ENCODE peak calls at places on chromosome 12, in nine cellular contexts. T is brain microvascular endothelial cell, U is spleen, Q is body of pancreas, V is lung, G is AG04450, X is tibial nerve, P is sigmoid colon, M is RWPE2. O is an unnamed sample.

GRCh38 chr12:65966852-65967593 is 142.7 kb downstream of the HMGA2 start:
- DNase-seq in T (no peak), U (no peak), Q (no peak), V (no peak), G (no peak), X (no peak), P (no peak), M (no peak), O (no peak)

GRCh38 chr12:121240484-121241202 is 30.7 kb downstream of the P2RX4 start:
- DNase-seq in T (peak), U (peak), Q (no peak), V (peak), G (no peak), X (peak), P (peak), M (no peak), O (no peak)

GRCh38 chr12:90027889-90028570 is 319.4 kb upstream of the ATP2B1 start:
- DNase-seq in T (no peak), U (no peak), Q (no peak), V (no peak), G (no peak), X (no peak), P (no peak), M (no peak), O (no peak)

GRCh38 chr12:117359029-117359845 is 2.2 kb downstream of the NOS1 start:
- DNase-seq in T (no peak), U (no peak), Q (no peak), V (no peak), G (no peak), X (no peak), P (no peak), M (no peak), O (no peak)

GRCh38 chr12:87439990-87440827 is 589.0 kb downstream of the C12orf50 start:
- DNase-seq in T (peak), U (no peak), Q (peak), V (no peak), G (peak), X (no peak), P (no peak), M (peak), O (peak)

GRCh38 chr12:100566887-100567637 is 6.4 kb upstream of the GAS2L3 start:
- DNase-seq in T (no peak), U (no peak), Q (no peak), V (peak), G (no peak), X (peak), P (no peak), M (no peak), O (no peak)

GRCh38 chr12:106284294-106285105 is 18.0 kb upstream of the TCP11L2 start:
- DNase-seq in T (no peak), U (no peak), Q (no peak), V (no peak), G (no peak), X (no peak), P (no peak), M (no peak), O (no peak)

GRCh38 chr12:68580911-68581310 is 29.8 kb upstream of the RAP1B start:
- DNase-seq in T (no peak), U (no peak), Q (no peak), V (no peak), G (no peak), X (no peak), P (no peak), M (no peak), O (no peak)

GRCh38 chr12:52800259-52800917 is 4.5 kb upstream of the KRT3 start:
- DNase-seq in T (no peak), U (peak), Q (no peak), V (no peak), G (no peak), X (no peak), P (no peak), M (no peak), O (no peak)

GRCh38 chr12:1830981-1831930 is 10.9 kb downstream of the LRTM2 start:
- DNase-seq in T (peak), U (peak), Q (peak), V (peak), G (peak), X (no peak), P (peak), M (peak), O (no peak)

GRCh38 chr12:67193705-67194104 is 75.5 kb upstream of the CAND1 start:
- DNase-seq in T (peak), U (no peak), Q (no peak), V (no peak), G (no peak), X (no peak), P (no peak), M (no peak), O (no peak)

GRCh38 chr12:570237-570925 is 92.9 kb downstream of the NINJ2 start:
- DNase-seq in T (peak), U (peak), Q (peak), V (peak), G (peak), X (peak), P (peak), M (peak), O (no peak)

GRCh38 chr12:79886917-79887519 is 47.9 kb downstream of the PPP1R12A start:
- DNase-seq in T (peak), U (no peak), Q (no peak), V (no peak), G (peak), X (no peak), P (no peak), M (no peak), O (no peak)

GRCh38 chr12:29769162-29769820 is 14.5 kb downstream of the TMTC1 start:
- DNase-seq in T (peak), U (no peak), Q (no peak), V (no peak), G (peak), X (peak), P (no peak), M (no peak), O (no peak)

GRCh38 chr12:47391566-47391965 is 311.8 kb upstream of the AMIGO2 start:
- DNase-seq in T (no peak), U (peak), Q (no peak), V (no peak), G (no peak), X (no peak), P (no peak), M (no peak), O (no peak)

GRCh38 chr12:3680919-3681594 is 71.9 kb downstream of the CRACR2A start:
- DNase-seq in T (peak), U (no peak), Q (peak), V (peak), G (no peak), X (peak), P (no peak), M (no peak), O (no peak)

GRCh38 chr12:53726946-53727309 is 324 bp downstream of the CALCOCO1 start:
- DNase-seq in T (no peak), U (peak), Q (no peak), V (no peak), G (no peak), X (no peak), P (no peak), M (no peak), O (no peak)

DNA sequence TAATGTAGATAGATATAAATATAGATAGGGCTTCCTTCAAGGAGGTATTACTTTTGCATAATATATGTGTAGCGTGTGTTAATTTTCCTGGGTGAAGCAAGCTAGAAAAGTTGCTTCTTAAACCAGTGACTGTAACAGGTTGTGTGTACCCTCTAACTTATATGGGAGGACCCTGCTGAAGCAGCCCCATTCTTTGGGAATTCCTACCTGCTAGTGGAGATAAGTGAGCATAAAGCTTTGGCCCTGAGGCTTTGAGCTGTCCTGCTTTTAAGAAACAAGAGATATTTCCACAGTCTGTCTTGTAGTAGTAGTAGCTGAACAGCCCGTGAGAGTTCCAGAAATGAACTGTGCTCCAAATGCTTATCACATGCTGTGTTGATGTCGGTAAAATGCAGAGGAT is 8.6 kb downstream of the RMST start:
- DNase-seq in T (no peak), U (no peak), Q (no peak), V (no peak), G (no peak), X (no peak), P (no peak), M (no peak), O (no peak)
- TF ChIP-seq CTCF in T (no peak), U (no peak), Q (no peak), V (no peak), G (no peak), X (no peak), P (no peak), M (no peak), O (no peak)

GRCh38 chr12:51318846-51319570 is 5.0 kb downstream of the BIN2 start:
- DNase-seq in T (no peak), U (peak), Q (no peak), V (peak), G (no peak), X (no peak), P (no peak), M (no peak), O (no peak)
- H3K4me3 ChIP-seq in T (no peak), U (peak), Q (no peak), V (no peak), G (no peak), X (no peak), P (no peak), M (no peak), O (no peak)

GRCh38 chr12:75823475-75823874 is 208.1 kb downstream of the PHLDA1 start:
- DNase-seq in T (no peak), U (no peak), Q (no peak), V (no peak), G (no peak), X (no peak), P (no peak), M (no peak), O (no peak)

GRCh38 chr12:75819512-75819911 is 212.1 kb downstream of the PHLDA1 start:
- DNase-seq in T (no peak), U (no peak), Q (no peak), V (no peak), G (no peak), X (no peak), P (no peak), M (no peak), O (no peak)

GRCh38 chr12:75816892-75817291 is 214.7 kb downstream of the PHLDA1 start:
- DNase-seq in T (peak), U (no peak), Q (no peak), V (no peak), G (no peak), X (no peak), P (no peak), M (no peak), O (no peak)

GRCh38 chr12:75818863-75819262 is 212.7 kb downstream of the PHLDA1 start:
- DNase-seq in T (no peak), U (no peak), Q (no peak), V (no peak), G (no peak), X (no peak), P (no peak), M (no peak), O (peak)

GRCh38 chr12:75820848-75821578 is 210.6 kb downstream of the PHLDA1 start:
- DNase-seq in T (peak), U (no peak), Q (no peak), V (no peak), G (peak), X (peak), P (peak), M (peak), O (no peak)
- TF ChIP-seq CTCF in T (no peak), U (no peak), Q (no peak), V (no peak), G (peak), X (no peak), P (no peak), M (peak), O (no peak)

GRCh38 chr12:31821484-31821883 is 92.7 kb upstream of the AMN1 start:
- DNase-seq in T (no peak), U (no peak), Q (no peak), V (no peak), G (no peak), X (no peak), P (no peak), M (no peak), O (no peak)
- H3K4me3 ChIP-seq in T (no peak), U (no peak), Q (no peak), V (no peak), G (no peak), X (no peak), P (no peak), M (no peak), O (no peak)

DNA sequence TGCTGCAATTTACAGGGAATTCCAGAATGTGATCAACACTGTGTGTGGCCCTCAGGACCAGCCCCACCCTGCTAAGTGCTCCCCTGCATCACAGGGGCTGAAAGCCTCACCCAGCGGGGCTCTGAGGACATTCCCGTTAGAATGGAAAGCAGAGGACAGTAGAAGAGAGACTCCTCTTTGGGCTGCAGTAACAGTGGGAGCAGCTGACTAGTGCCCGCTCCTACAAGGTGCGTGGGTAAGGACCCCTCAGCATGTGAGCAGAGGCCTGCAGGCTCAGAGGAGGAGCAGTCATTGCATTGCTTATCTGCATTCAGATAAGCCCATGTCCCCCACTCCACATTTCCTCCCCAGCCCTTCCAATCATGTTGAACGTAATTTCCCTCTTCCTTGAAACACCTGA is 120.1 kb downstream of the ITPR2 start:
- DNase-seq in T (no peak), U (no peak), Q (no peak), V (no peak), G (no peak), X (no peak), P (no peak), M (no peak), O (no peak)
- TF ChIP-seq CTCF in T (no peak), U (no peak), Q (no peak), V (no peak), G (no peak), X (no peak), P (no peak), M (no peak), O (no peak)

GRCh38 chr12:105084251-105085250 is at the start of gene ALDH1L2:
- DNase-seq in T (peak), U (peak), Q (peak), V (peak), G (peak), X (peak), P (peak), M (peak), O (no peak)

GRCh38 chr12:105083551-105084105 is 630 bp downstream of the ALDH1L2 start:
- DNase-seq in T (peak), U (peak), Q (peak), V (peak), G (peak), X (peak), P (peak), M (no peak), O (no peak)

GRCh38 chr12:105079011-105079570 is 5.2 kb downstream of the ALDH1L2 start:
- DNase-seq in T (no peak), U (no peak), Q (no peak), V (no peak), G (no peak), X (no peak), P (no peak), M (no peak), O (no peak)

GRCh38 chr12:105085537-105085936 is 1.3 kb upstream of the ALDH1L2 start:
- DNase-seq in T (no peak), U (no peak), Q (no peak), V (no peak), G (no peak), X (no peak), P (no peak), M (no peak), O (no peak)

DNA sequence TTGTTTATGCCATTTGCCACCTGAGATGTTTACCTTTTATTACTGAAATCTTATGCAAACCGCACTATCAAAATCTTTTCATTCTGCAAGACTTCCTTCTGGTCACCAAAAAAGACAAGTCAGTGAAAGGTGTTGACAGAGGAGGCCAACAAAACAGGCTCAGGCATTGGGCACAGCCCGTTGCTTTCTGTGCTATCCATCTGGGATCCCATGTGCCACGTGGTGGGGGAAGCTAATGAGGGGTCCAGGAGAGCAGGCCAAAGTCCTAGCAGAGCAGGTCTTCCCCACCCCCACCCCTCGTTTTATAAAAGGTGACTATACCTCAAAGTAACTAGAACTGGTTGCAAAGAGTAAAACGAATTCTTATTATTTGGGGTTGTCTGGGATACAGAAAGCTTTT is 1.2 kb downstream of the ALDH1L2 start:
- DNase-seq in T (no peak), U (no peak), Q (peak), V (no peak), G (no peak), X (no peak), P (no peak), M (no peak), O (no peak)
- H3K4me3 ChIP-seq in T (peak), U (no peak), Q (peak), V (no peak), G (peak), X (no peak), P (peak), M (no peak), O (peak)

DNA sequence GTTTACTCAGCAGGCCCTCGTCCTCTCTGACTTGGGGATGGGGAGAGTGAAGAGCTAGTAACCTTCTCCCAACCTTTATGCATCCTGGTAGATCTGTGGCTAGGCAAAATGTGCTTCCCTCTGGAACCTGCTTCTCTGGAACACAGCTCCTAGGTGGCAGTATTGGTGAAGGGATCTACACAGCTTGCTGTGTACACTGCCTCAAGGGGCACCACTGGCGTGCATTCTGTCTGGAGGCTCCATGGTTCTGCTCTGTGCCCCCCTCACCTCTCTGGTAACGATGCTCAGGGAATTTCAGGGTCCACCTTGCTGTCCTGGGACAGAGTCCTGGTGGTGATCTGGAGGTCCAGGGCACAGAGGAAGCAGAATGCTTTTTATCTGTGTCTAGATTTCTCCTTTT is 43.5 kb upstream of the KCNA5 start:
- DNase-seq in T (no peak), U (peak), Q (no peak), V (no peak), G (no peak), X (no peak), P (no peak), M (no peak), O (no peak)
- TF ChIP-seq CTCF in T (peak), U (no peak), Q (no peak), V (no peak), G (no peak), X (no peak), P (no peak), M (no peak), O (no peak)

GRCh38 chr12:5580911-5581488 is 149.1 kb downstream of the NTF3 start:
- DNase-seq in T (no peak), U (no peak), Q (no peak), V (no peak), G (no peak), X (no peak), P (no peak), M (no peak), O (peak)
- H3K4me3 ChIP-seq in T (no peak), U (no peak), Q (no peak), V (no peak), G (no peak), X (no peak), P (no peak), M (no peak), O (no peak)

DNA sequence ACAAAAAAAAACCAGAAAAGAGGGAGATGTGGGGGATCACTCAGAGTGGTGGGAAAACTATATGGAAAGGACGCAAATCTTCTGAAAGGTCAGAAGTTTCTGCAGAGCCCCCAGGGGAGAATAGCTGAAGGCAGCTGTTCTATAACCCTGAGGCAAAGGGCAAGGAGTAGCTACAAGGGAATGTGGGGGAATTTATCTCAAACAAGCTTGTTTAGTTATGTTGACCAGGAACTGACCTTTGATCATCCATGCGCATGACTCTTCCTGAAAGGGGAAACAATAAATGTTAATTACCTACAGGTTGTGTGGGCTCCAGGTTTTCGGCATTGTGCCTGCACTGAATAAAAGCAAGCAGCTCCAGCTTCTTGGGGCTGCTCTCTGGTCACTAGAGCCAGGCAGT is 968.5 kb downstream of the AACS start:
- DNase-seq in T (no peak), U (no peak), Q (no peak), V (no peak), G (no peak), X (no peak), P (no peak), M (no peak), O (no peak)
- TF ChIP-seq CTCF in T (no peak), U (no peak), Q (no peak), V (no peak), G (no peak), X (no peak), P (no peak), M (no peak), O (no peak)

GRCh38 chr12:107775093-107775721 is 703 bp downstream of the ASCL4 start:
- DNase-seq in T (no peak), U (peak), Q (no peak), V (no peak), G (no peak), X (no peak), P (no peak), M (peak), O (no peak)
- H3K4me3 ChIP-seq in T (no peak), U (peak), Q (no peak), V (no peak), G (no peak), X (peak), P (peak), M (no peak), O (no peak)